ENCODE peak calls at places on chromosomes 13 and 19, in eight cellular contexts. One of them, this sample, is unnamed.

GRCh38 chr19:48645652-48646191 is at the start of gene CA11:
- DNase-seq in hepatocyte: peak; percentile 49
- DNase-seq in tibial nerve: peak; percentile 32
- DNase-seq in neural progenitor cell: peak; percentile 70
- DNase-seq in right atrium auricular region: no peak
- DNase-seq in testis: no peak
- DNase-seq in PC-9: no peak
- DNase-seq in IMR-90: no peak
- DNase-seq in this sample: peak; percentile 74

GRCh38 chr13:45847554-45848224 is 3.9 kb downstream of the SIAH3 start:
- DNase-seq in tibial nerve: peak; percentile 19
- DNase-seq in hepatocyte: peak; percentile 16
- DNase-seq in right atrium auricular region: no peak
- DNase-seq in testis: no peak
- DNase-seq in neural progenitor cell: no peak
- DNase-seq in PC-9: no peak
- DNase-seq in IMR-90: no peak
- DNase-seq in this sample: no peak

GRCh38 chr19:39160889-39161672 is 35.5 kb downstream of the PAK4 start:
- DNase-seq in testis: no peak
- DNase-seq in right atrium auricular region: no peak
- DNase-seq in IMR-90: peak; percentile 47
- DNase-seq in neural progenitor cell: no peak
- DNase-seq in PC-9: no peak
- DNase-seq in tibial nerve: no peak
- DNase-seq in hepatocyte: no peak
- DNase-seq in this sample: peak; percentile 99

GRCh38 chr13:24605923-24606372 is 74.3 kb upstream of the ATP12A start:
- DNase-seq in IMR-90: peak; percentile 11
- DNase-seq in testis: no peak
- DNase-seq in PC-9: peak; percentile 65
- DNase-seq in hepatocyte: peak; percentile 64
- DNase-seq in right atrium auricular region: no peak
- DNase-seq in neural progenitor cell: peak; percentile 36
- DNase-seq in tibial nerve: no peak
- DNase-seq in this sample: no peak

GRCh38 chr19:46704379-46705076 is 12.4 kb downstream of the PRKD2 start:
- DNase-seq in PC-9: peak; percentile 34
- DNase-seq in neural progenitor cell: peak; percentile 71
- DNase-seq in hepatocyte: peak; percentile 61
- DNase-seq in IMR-90: no peak
- DNase-seq in right atrium auricular region: peak; percentile 75
- DNase-seq in tibial nerve: peak; percentile 91
- DNase-seq in testis: peak; percentile 85
- DNase-seq in this sample: peak; percentile 97

GRCh38 chr13:73991384-73991783 is 142.8 kb downstream of the KLF12 start:
- DNase-seq in testis: no peak
- DNase-seq in PC-9: no peak
- DNase-seq in tibial nerve: no peak
- DNase-seq in right atrium auricular region: no peak
- DNase-seq in hepatocyte: no peak
- DNase-seq in neural progenitor cell: no peak
- DNase-seq in IMR-90: no peak
- DNase-seq in this sample: no peak

GRCh38 chr19:2543463-2544442 is 67.8 kb downstream of the GADD45B start:
- DNase-seq in neural progenitor cell: peak; percentile 97
- DNase-seq in testis: peak; percentile 94
- DNase-seq in tibial nerve: peak; percentile 88
- DNase-seq in hepatocyte: peak; percentile 98
- DNase-seq in right atrium auricular region: peak; percentile 97
- DNase-seq in PC-9: peak; percentile 91
- DNase-seq in IMR-90: peak; percentile 98
- DNase-seq in this sample: peak; percentile 98

GRCh38 chr19:38210458-38210987 is 13.5 kb downstream of the DPF1 start:
- DNase-seq in hepatocyte: peak; percentile 91
- DNase-seq in PC-9: no peak
- DNase-seq in right atrium auricular region: no peak
- DNase-seq in testis: peak; percentile 76
- DNase-seq in IMR-90: peak; percentile 28
- DNase-seq in tibial nerve: no peak
- DNase-seq in neural progenitor cell: peak; percentile 97
- DNase-seq in this sample: no peak

GRCh38 chr13:25225970-25226369 is 53.9 kb upstream of the AMER2 start:
- DNase-seq in PC-9: no peak
- DNase-seq in tibial nerve: no peak
- DNase-seq in hepatocyte: no peak
- DNase-seq in testis: no peak
- DNase-seq in right atrium auricular region: no peak
- DNase-seq in neural progenitor cell: no peak
- DNase-seq in IMR-90: no peak
- DNase-seq in this sample: no peak

GRCh38 chr13:112444416-112445399 is 68.6 kb downstream of the SPACA7 start:
- DNase-seq in tibial nerve: no peak
- DNase-seq in IMR-90: no peak
- DNase-seq in right atrium auricular region: peak; percentile 26
- DNase-seq in PC-9: no peak
- DNase-seq in testis: peak; percentile 8
- DNase-seq in hepatocyte: no peak
- DNase-seq in neural progenitor cell: no peak
- DNase-seq in this sample: peak; percentile 89

GRCh38 chr13:114099918-114100445 is 32.4 kb downstream of the RASA3 start:
- DNase-seq in hepatocyte: no peak
- DNase-seq in right atrium auricular region: peak; percentile 55
- DNase-seq in neural progenitor cell: peak; percentile 87
- DNase-seq in tibial nerve: no peak
- DNase-seq in PC-9: no peak
- DNase-seq in IMR-90: peak; percentile 44
- DNase-seq in testis: no peak
- DNase-seq in this sample: peak; percentile 94

GRCh38 chr19:15893498-15893897 is 4.4 kb downstream of the CYP4F2 start:
- DNase-seq in tibial nerve: no peak
- DNase-seq in hepatocyte: no peak
- DNase-seq in neural progenitor cell: no peak
- DNase-seq in IMR-90: no peak
- DNase-seq in right atrium auricular region: no peak
- DNase-seq in PC-9: no peak
- DNase-seq in testis: no peak
- DNase-seq in this sample: no peak

DNA sequence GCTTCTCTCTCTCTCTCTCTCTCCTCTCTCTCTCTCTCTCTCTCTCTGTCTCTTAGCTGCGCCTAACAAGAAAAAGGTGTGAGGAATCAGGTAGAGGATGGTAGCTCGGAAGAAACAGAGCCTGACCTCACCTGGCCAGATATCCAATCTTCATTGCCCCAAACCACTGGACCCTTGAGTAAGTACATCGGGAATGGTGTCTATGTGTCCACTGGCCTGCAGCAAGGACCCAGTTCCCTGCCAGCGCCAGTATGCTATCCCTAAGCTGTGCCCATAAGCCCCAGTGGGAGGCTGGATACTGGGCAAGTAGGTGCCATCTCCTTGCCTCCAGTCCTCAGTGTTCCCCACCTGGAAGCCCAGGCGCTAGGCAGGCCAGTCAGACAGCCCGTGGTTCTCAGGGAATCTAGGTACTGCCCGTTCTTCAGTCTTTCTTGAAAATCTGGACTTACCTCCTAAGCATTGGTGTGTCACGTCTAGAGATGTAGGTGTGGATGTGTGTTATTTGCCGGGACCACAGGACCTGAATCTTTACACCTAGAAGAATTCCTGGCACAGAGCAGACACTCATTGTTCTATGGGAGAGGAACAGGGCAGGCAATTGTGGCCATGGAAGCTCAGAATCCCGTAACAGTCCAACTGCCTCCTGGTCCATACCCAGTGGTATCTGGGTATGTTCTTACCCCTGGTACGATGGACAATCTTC is 7.3 kb downstream of the URAD start:
- DNase-seq in right atrium auricular region: no peak
- DNase-seq in neural progenitor cell: no peak
- DNase-seq in hepatocyte: no peak
- DNase-seq in PC-9: no peak
- DNase-seq in IMR-90: no peak
- DNase-seq in testis: no peak
- DNase-seq in tibial nerve: no peak
- DNase-seq in this sample: peak; percentile 43
- H3K27me3 ChIP-seq in right atrium auricular region: peaks cover 19% of the 10 kb centered on the region
- H3K27me3 ChIP-seq in neural progenitor cell: peaks cover 100% of the 10 kb centered on the region
- H3K27me3 ChIP-seq in hepatocyte: peaks cover 73% of the 10 kb centered on the region
- H3K27me3 ChIP-seq in PC-9: peaks cover 40% of the 10 kb centered on the region
- H3K27me3 ChIP-seq in IMR-90: peaks cover 74% of the 10 kb centered on the region
- H3K27me3 ChIP-seq in testis: no peaks in the 10 kb centered on the region
- H3K27me3 ChIP-seq in tibial nerve: peaks cover 95% of the 10 kb centered on the region
- H3K27me3 ChIP-seq in this sample: peaks cover 72% of the 10 kb centered on the region

DNA sequence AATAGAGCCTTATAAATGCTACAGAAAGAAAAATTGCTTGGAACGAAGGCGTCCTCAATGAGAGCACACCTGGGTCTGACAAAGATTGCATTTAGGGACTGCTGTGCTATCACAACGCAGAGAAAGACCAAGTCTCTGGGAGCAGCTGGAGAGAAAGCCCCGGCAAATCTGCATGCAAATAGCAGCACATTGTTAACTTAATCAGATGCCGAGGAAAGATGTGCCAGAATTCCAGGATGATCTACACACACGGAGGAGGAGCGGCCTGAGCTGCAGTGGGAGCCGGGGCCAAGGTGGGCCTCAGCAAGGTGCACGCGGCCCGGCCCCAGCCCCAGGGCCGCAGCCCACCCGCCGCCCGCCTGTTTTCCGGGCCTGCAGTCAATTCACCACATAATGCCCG is 1.4 kb downstream of the ZNF536 start:
- DNase-seq in neural progenitor cell: peak; percentile 74
- DNase-seq in testis: no peak
- DNase-seq in hepatocyte: no peak
- DNase-seq in IMR-90: no peak
- DNase-seq in tibial nerve: no peak
- DNase-seq in right atrium auricular region: no peak
- DNase-seq in PC-9: no peak
- DNase-seq in this sample: no peak
- H3K4me3 ChIP-seq in neural progenitor cell: peak overlapping the region; percentile 25
- H3K4me3 ChIP-seq in testis: no peak overlapping the region
- H3K4me3 ChIP-seq in hepatocyte: no peak overlapping the region
- H3K4me3 ChIP-seq in IMR-90: no peak overlapping the region
- H3K4me3 ChIP-seq in tibial nerve: no peak overlapping the region
- H3K4me3 ChIP-seq in right atrium auricular region: no peak overlapping the region
- H3K4me3 ChIP-seq in PC-9: no peak overlapping the region
- H3K4me3 ChIP-seq in this sample: no peak overlapping the region

GRCh38 chr13:59679239-59679638 is 484.5 kb downstream of the DIAPH3 start:
- DNase-seq in testis: no peak
- DNase-seq in IMR-90: no peak
- DNase-seq in neural progenitor cell: peak; percentile 42
- DNase-seq in tibial nerve: no peak
- DNase-seq in right atrium auricular region: no peak
- DNase-seq in hepatocyte: no peak
- DNase-seq in PC-9: no peak
- DNase-seq in this sample: no peak

GRCh38 chr13:59677430-59677829 is 486.3 kb downstream of the DIAPH3 start:
- DNase-seq in testis: no peak
- DNase-seq in neural progenitor cell: no peak
- DNase-seq in IMR-90: no peak
- DNase-seq in tibial nerve: no peak
- DNase-seq in hepatocyte: no peak
- DNase-seq in right atrium auricular region: no peak
- DNase-seq in PC-9: no peak
- DNase-seq in this sample: no peak

GRCh38 chr13:59677966-59678814 is 485.5 kb downstream of the DIAPH3 start:
- DNase-seq in testis: peak; percentile 16
- DNase-seq in IMR-90: peak; percentile 72
- DNase-seq in hepatocyte: peak; percentile 72
- DNase-seq in neural progenitor cell: peak; percentile 65
- DNase-seq in right atrium auricular region: no peak
- DNase-seq in tibial nerve: peak; percentile 26
- DNase-seq in PC-9: no peak
- DNase-seq in this sample: peak; percentile 31

GRCh38 chr13:59681630-59682311 is 482.0 kb downstream of the DIAPH3 start:
- DNase-seq in tibial nerve: no peak
- DNase-seq in neural progenitor cell: no peak
- DNase-seq in hepatocyte: no peak
- DNase-seq in right atrium auricular region: no peak
- DNase-seq in PC-9: no peak
- DNase-seq in IMR-90: no peak
- DNase-seq in testis: no peak
- DNase-seq in this sample: no peak

DNA sequence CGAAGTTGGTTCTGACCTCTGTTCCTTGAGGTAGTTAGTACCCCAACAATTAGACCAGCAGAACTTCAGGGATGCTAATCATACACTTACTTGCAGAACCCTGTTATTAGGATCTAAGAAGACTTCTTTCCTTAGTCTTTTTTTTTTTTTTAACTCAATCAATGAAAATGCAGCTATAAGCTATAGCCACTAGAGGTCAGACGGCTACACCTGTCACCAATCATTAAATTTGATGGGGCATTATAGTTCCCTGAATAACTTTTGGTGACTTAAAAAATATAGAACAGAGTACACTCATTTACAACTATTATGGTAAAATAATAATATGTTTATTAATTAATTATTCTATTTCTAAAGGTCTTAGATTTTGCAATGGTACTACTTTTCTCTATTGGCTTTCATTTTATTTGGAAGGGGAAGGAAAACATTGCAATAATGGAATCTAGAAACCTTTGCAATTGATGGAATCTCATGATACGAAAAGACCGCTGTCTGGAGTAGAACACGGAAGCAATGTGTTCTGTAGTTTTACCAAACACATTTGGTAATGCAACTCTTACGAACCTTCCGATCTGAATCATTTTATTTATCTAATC is 483.2 kb downstream of the DIAPH3 start:
- DNase-seq in neural progenitor cell: peak; percentile 35
- DNase-seq in hepatocyte: no peak
- DNase-seq in testis: no peak
- DNase-seq in right atrium auricular region: no peak
- DNase-seq in tibial nerve: no peak
- DNase-seq in IMR-90: peak; percentile 33
- DNase-seq in PC-9: no peak
- DNase-seq in this sample: peak; percentile 43
- TF ChIP-seq CTCF in neural progenitor cell: peak; percentile 81
- TF ChIP-seq CTCF in hepatocyte: peak; percentile 73
- TF ChIP-seq CTCF in testis: peak; percentile 12
- TF ChIP-seq CTCF in right atrium auricular region: no peak
- TF ChIP-seq CTCF in tibial nerve: peak; percentile 48
- TF ChIP-seq CTCF in IMR-90: peak; percentile 76
- TF ChIP-seq CTCF in PC-9: peak; percentile 74
- TF ChIP-seq CTCF in this sample: peak; percentile 82

DNA sequence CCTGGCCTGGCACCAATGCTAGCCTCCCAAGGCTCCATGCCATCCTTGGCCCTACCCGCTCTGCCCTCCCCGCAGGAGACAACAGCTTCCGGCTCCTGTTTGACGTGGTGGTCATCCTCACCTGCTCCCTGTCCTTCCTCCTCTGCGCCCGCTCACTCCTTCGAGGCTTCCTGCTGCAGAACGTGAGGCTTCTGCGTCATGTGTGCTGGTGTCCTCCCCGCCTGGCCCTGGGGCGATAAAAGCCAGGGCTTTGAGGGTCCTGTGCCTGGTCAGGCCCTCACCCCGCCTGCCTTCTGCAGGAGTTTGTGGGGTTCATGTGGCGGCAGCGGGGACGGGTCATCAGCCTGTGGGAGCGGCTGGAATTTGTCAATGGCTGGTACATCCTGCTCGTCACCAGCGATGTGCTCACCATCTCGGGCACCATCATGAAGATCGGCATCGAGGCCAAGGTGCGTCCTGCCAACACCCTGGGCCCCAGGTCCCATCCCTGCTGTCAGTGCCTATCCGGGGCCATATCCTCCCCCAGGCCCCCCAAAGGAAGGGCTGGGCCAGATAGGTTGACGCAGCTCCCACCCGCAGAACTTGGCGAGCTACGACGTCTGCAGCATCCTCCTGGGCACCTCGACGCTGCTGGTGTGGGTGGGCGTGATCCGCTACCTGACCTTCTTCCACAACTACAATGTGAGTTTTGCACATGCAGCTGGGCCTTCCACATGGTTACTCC is 6.3 kb downstream of the MCOLN1 start:
- DNase-seq in IMR-90: no peak
- DNase-seq in hepatocyte: no peak
- DNase-seq in tibial nerve: no peak
- DNase-seq in PC-9: no peak
- DNase-seq in neural progenitor cell: no peak
- DNase-seq in right atrium auricular region: no peak
- DNase-seq in testis: no peak
- DNase-seq in this sample: no peak
- H3K27me3 ChIP-seq in IMR-90: no peaks in the 10 kb centered on the region
- H3K27me3 ChIP-seq in hepatocyte: no peaks in the 10 kb centered on the region
- H3K27me3 ChIP-seq in tibial nerve: no peaks in the 10 kb centered on the region
- H3K27me3 ChIP-seq in PC-9: no peaks in the 10 kb centered on the region
- H3K27me3 ChIP-seq in neural progenitor cell: no peaks in the 10 kb centered on the region
- H3K27me3 ChIP-seq in right atrium auricular region: no peaks in the 10 kb centered on the region
- H3K27me3 ChIP-seq in testis: no peaks in the 10 kb centered on the region
- H3K27me3 ChIP-seq in this sample: no peaks in the 10 kb centered on the region

This sample was measured in osteoblast.